ENCODE peak calls at places on chromosome 9, in six cellular contexts. V is ELR, E is amniotic epithelial cell, W is amniotic stem cell, M is GM06990, B is lung. G is an unnamed sample.

GRCh38 chr9:9719373-9720112 is 893.3 kb downstream of the PTPRD start:
- DNase-seq in V (no peak), E (no peak), W (no peak), M (no peak), B (no peak), G (no peak)

GRCh38 chr9:77194423-77194822 is 17.1 kb downstream of the VPS13A start:
- DNase-seq in V (peak; percentile 36), E (peak; percentile 3), W (no peak), M (no peak), B (no peak), G (no peak)

GRCh38 chr9:137254624-137255447 is at the start of gene NELFB:
- DNase-seq in V (peak; percentile 86), E (peak; percentile 76), W (peak; percentile 69), M (peak; percentile 93), B (peak; percentile 93), G (peak; percentile 91)

GRCh38 chr9:5626727-5627634 is 1.9 kb upstream of the RIC1 start:
- DNase-seq in V (peak; percentile 44), E (peak; percentile 89), W (peak; percentile 25), M (peak; percentile 84), B (peak; percentile 48), G (no peak)

GRCh38 chr9:120532475-120532874 is 47.5 kb downstream of the CDK5RAP2 start:
- DNase-seq in V (peak; percentile 47), E (peak; percentile 58), W (no peak), M (no peak), B (peak; percentile 62), G (peak; percentile 48)

GRCh38 chr9:92964607-92964975 is 17.3 kb downstream of the FGD3 start:
- DNase-seq in V (no peak), E (no peak), W (no peak), M (no peak), B (no peak), G (no peak)

GRCh38 chr9:134365791-134366222 is 39.6 kb downstream of the RXRA start:
- DNase-seq in V (no peak), E (no peak), W (no peak), M (no peak), B (no peak), G (no peak)

GRCh38 chr9:93452710-93453046 is 703 bp downstream of the FAM120AOS start:
- DNase-seq in V (peak; percentile 42), E (no peak), W (no peak), M (no peak), B (no peak), G (no peak)

GRCh38 chr9:93644397-93645088 is 68.2 kb downstream of the PHF2 start:
- DNase-seq in V (no peak), E (no peak), W (no peak), M (no peak), B (no peak), G (peak; percentile 30)

GRCh38 chr9:133263557-133263956 is 11.4 kb downstream of the ABO start:
- DNase-seq in V (no peak), E (no peak), W (no peak), M (no peak), B (no peak), G (no peak)

GRCh38 chr9:134959126-134959970 is 41.6 kb upstream of the FCN1 start:
- DNase-seq in V (no peak), E (no peak), W (no peak), M (no peak), B (no peak), G (no peak)

GRCh38 chr9:28073278-28073677 is 500.0 kb upstream of the C9orf72 start:
- DNase-seq in V (peak; percentile 16), E (peak; percentile 42), W (no peak), M (no peak), B (no peak), G (peak; percentile 53)

GRCh38 chr9:113992994-113993393 is 85.1 kb downstream of the AMBP start:
- DNase-seq in V (no peak), E (no peak), W (no peak), M (no peak), B (no peak), G (no peak)

GRCh38 chr9:135711411-135711810 is 9.4 kb downstream of the KCNT1 start:
- DNase-seq in V (no peak), E (no peak), W (no peak), M (no peak), B (no peak), G (no peak)

GRCh38 chr9:105694848-105695581 is 674 bp downstream of the TMEM38B start:
- DNase-seq in V (peak; percentile 75), E (peak; percentile 77), W (peak; percentile 12), M (peak; percentile 79), B (peak; percentile 64), G (peak; percentile 61)

GRCh38 chr9:110065527-110065926 is 142.4 kb downstream of the C9orf152 start:
- DNase-seq in V (peak; percentile 34), E (peak; percentile 88), W (no peak), M (no peak), B (no peak), G (no peak)

GRCh38 chr9:123002754-123003153 is 30.7 kb upstream of the GPR21 start:
- DNase-seq in V (no peak), E (peak; percentile 37), W (no peak), M (no peak), B (no peak), G (peak; percentile 43)

GRCh38 chr9:127122176-127123151 is at the start of gene ANGPTL2:
- DNase-seq in V (peak; percentile 85), E (peak; percentile 70), W (peak; percentile 99), M (peak; percentile 40), B (peak; percentile 69), G (peak; percentile 79)

GRCh38 chr9:89922099-89922498 is 317.3 kb downstream of the GADD45G start:
- DNase-seq in V (no peak), E (no peak), W (no peak), M (no peak), B (no peak), G (no peak)

GRCh38 chr9:113309204-113309813 is 6.1 kb upstream of the RNF183 start:
- DNase-seq in V (peak; percentile 70), E (peak; percentile 42), W (peak; percentile 21), M (no peak), B (no peak), G (no peak)

GRCh38 chr9:95167998-95168397 is 149.5 kb downstream of the FANCC start:
- DNase-seq in V (peak; percentile 92), E (peak; percentile 97), W (peak; percentile 85), M (peak; percentile 26), B (peak; percentile 77), G (peak; percentile 68)

GRCh38 chr9:83130541-83130940 is 67.6 kb upstream of the RASEF start:
- DNase-seq in V (peak; percentile 29), E (no peak), W (no peak), M (no peak), B (no peak), G (no peak)

GRCh38 chr9:112822618-112823017 is 68.1 kb downstream of the SLC46A2 start:
- DNase-seq in V (no peak), E (no peak), W (no peak), M (no peak), B (no peak), G (no peak)

GRCh38 chr9:91144782-91145181 is 216.9 kb downstream of the AUH start:
- DNase-seq in V (no peak), E (no peak), W (no peak), M (no peak), B (no peak), G (no peak)

GRCh38 chr9:72585737-72586136 is 64.3 kb downstream of the TMC1 start:
- DNase-seq in V (peak; percentile 79), E (peak; percentile 51), W (no peak), M (no peak), B (no peak), G (no peak)

GRCh38 chr9:134065720-134066419 is 2.0 kb downstream of the BRD3 start:
- DNase-seq in V (peak; percentile 77), E (peak; percentile 78), W (no peak), M (peak; percentile 76), B (no peak), G (peak; percentile 58)